ENCODE peak calls at places on chromosome 21, in eight cellular contexts. B is coronary artery, L is NT2/D1, X is brain microvascular endothelial cell, N is cardiac fibroblast, A is GM23338, G is thyroid gland, U is left lung. K is an unnamed sample.

GRCh38 chr21:42002421-42002958 is 7.7 kb downstream of the ZBTB21 start:
- DNase-seq in B (no peak), L (no peak), X (peak), N (peak), A (no peak), G (no peak), U (no peak), K (no peak)

GRCh38 chr21:31374430-31374829 is 30.4 kb upstream of the TIAM1 start:
- DNase-seq in B (no peak), L (no peak), X (no peak), N (no peak), A (no peak), G (no peak), U (no peak), K (no peak)

GRCh38 chr21:42515708-42516502 is 2.3 kb downstream of the SLC37A1 start:
- DNase-seq in B (peak), L (no peak), X (no peak), N (no peak), A (peak), G (peak), U (no peak), K (peak)

GRCh38 chr21:22174746-22175145 is 1176.5 kb downstream of the NCAM2 start:
- DNase-seq in B (no peak), L (no peak), X (no peak), N (no peak), A (no peak), G (no peak), U (no peak), K (no peak)

GRCh38 chr21:44757731-44758130 is 43.9 kb downstream of the UBE2G2 start:
- DNase-seq in B (no peak), L (no peak), X (no peak), N (no peak), A (no peak), G (no peak), U (no peak), K (no peak)

GRCh38 chr21:44503901-44504399 is 36.0 kb downstream of the KRTAP10-1 start:
- DNase-seq in B (no peak), L (no peak), X (no peak), N (no peak), A (no peak), G (no peak), U (peak), K (no peak)

GRCh38 chr21:38268859-38269566 is 12.2 kb downstream of the KCNJ15 start:
- DNase-seq in B (no peak), L (no peak), X (no peak), N (no peak), A (no peak), G (no peak), U (no peak), K (no peak)

GRCh38 chr21:38742580-38743260 is 63.0 kb upstream of the ETS2 start:
- DNase-seq in B (no peak), L (no peak), X (no peak), N (no peak), A (no peak), G (no peak), U (no peak), K (no peak)

GRCh38 chr21:16568661-16569060 is 838.9 kb downstream of the USP25 start:
- DNase-seq in B (no peak), L (no peak), X (no peak), N (no peak), A (no peak), G (no peak), U (no peak), K (no peak)

GRCh38 chr21:43352568-43353281 is 74.2 kb downstream of the SIK1 start:
- DNase-seq in B (no peak), L (no peak), X (no peak), N (peak), A (no peak), G (no peak), U (no peak), K (no peak)

GRCh38 chr21:28811860-28812259 is 180.8 kb downstream of the LTN1 start:
- DNase-seq in B (no peak), L (no peak), X (no peak), N (no peak), A (no peak), G (no peak), U (no peak), K (no peak)

GRCh38 chr21:32382108-32382601 is 10.7 kb downstream of the URB1 start:
- DNase-seq in B (no peak), L (no peak), X (no peak), N (peak), A (no peak), G (no peak), U (no peak), K (no peak)

GRCh38 chr21:21003701-21004100 is 5.5 kb downstream of the NCAM2 start:
- DNase-seq in B (no peak), L (no peak), X (peak), N (peak), A (peak), G (no peak), U (no peak), K (no peak)

GRCh38 chr21:14677639-14678179 is 131.6 kb upstream of the SAMSN1 start:
- DNase-seq in B (no peak), L (no peak), X (no peak), N (no peak), A (no peak), G (no peak), U (no peak), K (no peak)

GRCh38 chr21:44639331-44639655 is 2.1 kb downstream of the KRTAP10-10 start:
- DNase-seq in B (peak), L (no peak), X (no peak), N (no peak), A (no peak), G (no peak), U (no peak), K (no peak)

GRCh38 chr21:35635261-35635660 is 425.1 kb downstream of the SETD4 start:
- DNase-seq in B (no peak), L (no peak), X (peak), N (peak), A (no peak), G (no peak), U (no peak), K (no peak)

GRCh38 chr21:37551406-37552355 is 185.1 kb downstream of the DYRK1A start:
- DNase-seq in B (no peak), L (no peak), X (peak), N (peak), A (no peak), G (peak), U (no peak), K (no peak)

GRCh38 chr21:44849616-44850130 is 23.8 kb downstream of the PTTG1IP start:
- DNase-seq in B (no peak), L (no peak), X (no peak), N (no peak), A (no peak), G (no peak), U (peak), K (no peak)

GRCh38 chr21:42381347-42381984 is 14.4 kb downstream of the TMPRSS3 start:
- DNase-seq in B (no peak), L (peak), X (peak), N (peak), A (peak), G (peak), U (peak), K (no peak)

GRCh38 chr21:38758815-38759214 is 46.9 kb upstream of the ETS2 start:
- DNase-seq in B (no peak), L (no peak), X (no peak), N (no peak), A (no peak), G (no peak), U (no peak), K (no peak)

GRCh38 chr21:37675202-37675801 is 241.0 kb downstream of the KCNJ6 start:
- DNase-seq in B (no peak), L (peak), X (peak), N (peak), A (peak), G (peak), U (peak), K (peak)

GRCh38 chr21:14046401-14046800 is 164.4 kb downstream of the LIPI start:
- DNase-seq in B (no peak), L (no peak), X (no peak), N (peak), A (no peak), G (no peak), U (no peak), K (no peak)

GRCh38 chr21:44804762-44805161 is 3.1 kb upstream of the UBE2G2 start:
- DNase-seq in B (no peak), L (no peak), X (no peak), N (no peak), A (no peak), G (no peak), U (no peak), K (no peak)

GRCh38 chr21:35475768-35476167 is 426.7 kb upstream of the RUNX1 start:
- DNase-seq in B (no peak), L (no peak), X (peak), N (peak), A (no peak), G (no peak), U (no peak), K (no peak)

GRCh38 chr21:16117331-16117730 is 387.5 kb downstream of the USP25 start:
- DNase-seq in B (no peak), L (no peak), X (no peak), N (peak), A (no peak), G (no peak), U (no peak), K (no peak)

GRCh38 chr21:14737922-14738321 is 191.8 kb upstream of the SAMSN1 start:
- DNase-seq in B (no peak), L (peak), X (peak), N (peak), A (peak), G (peak), U (no peak), K (no peak)

GRCh38 chr21:38477241-38477640 is 21.0 kb downstream of the ERG start:
- DNase-seq in B (no peak), L (no peak), X (no peak), N (no peak), A (no peak), G (no peak), U (no peak), K (no peak)

GRCh38 chr21:19286901-19287300 is 883.3 kb upstream of the TMPRSS15 start:
- DNase-seq in B (no peak), L (no peak), X (no peak), N (no peak), A (no peak), G (no peak), U (no peak), K (no peak)

GRCh38 chr21:37537391-37537996 is 170.9 kb downstream of the DYRK1A start:
- DNase-seq in B (no peak), L (no peak), X (no peak), N (no peak), A (no peak), G (no peak), U (no peak), K (no peak)

GRCh38 chr21:35217504-35218060 is 168.5 kb upstream of the RUNX1 start:
- DNase-seq in B (no peak), L (peak), X (peak), N (peak), A (peak), G (peak), U (no peak), K (no peak)

GRCh38 chr21:29163381-29164115 is 33.1 kb downstream of the MAP3K7CL start:
- DNase-seq in B (no peak), L (no peak), X (no peak), N (peak), A (no peak), G (peak), U (no peak), K (no peak)

GRCh38 chr21:42619841-42620240 is 33.6 kb upstream of the PDE9A start:
- DNase-seq in B (no peak), L (no peak), X (no peak), N (no peak), A (no peak), G (no peak), U (no peak), K (no peak)

GRCh38 chr21:24969068-24969467 is 638.2 kb downstream of the MRPL39 start:
- DNase-seq in B (no peak), L (no peak), X (no peak), N (no peak), A (no peak), G (no peak), U (no peak), K (no peak)

DNA sequence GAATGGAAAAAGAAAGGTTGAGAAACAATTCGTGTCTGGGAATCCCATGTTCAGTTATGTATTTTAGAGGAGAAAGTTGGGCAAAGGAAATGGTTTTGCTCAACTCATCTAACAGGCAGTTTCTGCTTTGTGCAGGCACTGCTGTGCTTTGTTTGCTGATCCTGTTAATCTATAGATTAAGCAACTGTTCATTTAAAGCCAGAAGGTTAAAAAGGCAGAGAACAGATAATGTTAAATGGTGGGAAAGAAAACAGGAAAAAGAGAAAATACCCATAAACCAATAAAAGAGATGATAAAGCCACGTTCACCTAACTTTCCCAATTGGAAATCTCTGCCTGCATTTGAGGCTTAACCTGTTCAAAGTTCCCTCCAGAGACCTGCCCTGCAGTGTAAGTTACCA is 70.0 kb downstream of the APP start:
- DNase-seq in B (no peak), L (no peak), X (no peak), N (no peak), A (no peak), G (no peak), U (no peak), K (no peak)
- H3K4me3 ChIP-seq in B (no peak), L (no peak), X (no peak), N (no peak), A (no peak), G (no peak), U (no peak), K (no peak)

DNA sequence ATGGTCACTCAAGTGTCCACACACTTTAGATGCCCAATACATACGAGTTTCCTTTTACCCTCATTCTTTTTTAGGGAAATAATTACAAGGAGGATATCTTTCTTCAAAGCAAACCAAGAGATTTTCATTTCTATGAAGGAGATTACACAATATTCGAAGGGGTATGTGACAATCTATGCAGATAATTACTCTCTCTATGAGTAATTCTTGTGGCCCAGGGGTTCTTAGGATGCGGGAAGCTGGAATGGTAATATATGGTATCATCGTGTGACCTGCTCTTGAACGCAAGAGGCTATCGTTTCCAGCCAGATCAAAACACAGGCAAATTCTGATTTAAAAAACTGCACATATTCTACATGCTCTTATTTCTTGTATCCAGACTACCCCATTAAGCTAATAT is 14.6 kb downstream of the DSCAM start:
- DNase-seq in B (no peak), L (no peak), X (no peak), N (no peak), A (no peak), G (no peak), U (no peak), K (no peak)
- H3K4me3 ChIP-seq in B (no peak), L (no peak), X (no peak), N (no peak), A (no peak), G (no peak), U (no peak), K (no peak)

GRCh38 chr21:45970674-45971486 is 10.7 kb upstream of the COL6A1 start:
- DNase-seq in B (peak), L (no peak), X (no peak), N (peak), A (peak), G (peak), U (peak), K (peak)

GRCh38 chr21:45973475-45974072 is 8.0 kb upstream of the COL6A1 start:
- DNase-seq in B (peak), L (no peak), X (peak), N (peak), A (peak), G (peak), U (peak), K (peak)

GRCh38 chr21:45972716-45973474 is 8.7 kb upstream of the COL6A1 start:
- DNase-seq in B (peak), L (no peak), X (peak), N (peak), A (peak), G (peak), U (peak), K (peak)

GRCh38 chr21:45971487-45972352 is 9.8 kb upstream of the COL6A1 start:
- DNase-seq in B (peak), L (no peak), X (no peak), N (peak), A (peak), G (no peak), U (peak), K (peak)

GRCh38 chr21:45972353-45972715 is 9.2 kb upstream of the COL6A1 start:
- DNase-seq in B (peak), L (no peak), X (no peak), N (peak), A (peak), G (no peak), U (peak), K (peak)
- H3K4me3 ChIP-seq in B (peak), L (peak), X (no peak), N (no peak), A (peak), G (no peak), U (no peak), K (no peak)

GRCh38 chr21:34180406-34180805 is 107.0 kb downstream of the MRPS6 start:
- DNase-seq in B (no peak), L (no peak), X (no peak), N (no peak), A (no peak), G (no peak), U (no peak), K (peak)
- H3K4me3 ChIP-seq in B (peak), L (no peak), X (no peak), N (no peak), A (peak), G (no peak), U (no peak), K (no peak)